ENCODE peak calls at places on chromosomes 6 and 20, in seven cellular contexts. H is A549, N is HCT116, T is H1, L is GM12878, G is K562, E is HepG2. P is an unnamed sample.

GRCh38 chr20:63049191-63049518 is 42.4 kb upstream of the BHLHE23 start:
- DNase-seq in H (no peak), N (no peak), T (no peak), L (no peak), G (no peak), E (no peak), P (no peak)

GRCh38 chr6:15491255-15491985 is 171.4 kb downstream of the DTNBP1 start:
- DNase-seq in H (peak; percentile 51), N (peak; percentile 21), T (peak; percentile 77), L (peak; percentile 17), G (peak; percentile 69), E (peak; percentile 94), P (peak; percentile 78)

GRCh38 chr20:40710608-40711007 is 21.6 kb upstream of the MAFB start:
- DNase-seq in H (no peak), N (no peak), T (peak; percentile 32), L (no peak), G (no peak), E (no peak), P (no peak)

GRCh38 chr6:75268121-75268987 is 16.2 kb downstream of the TMEM30A start:
- DNase-seq in H (no peak), N (no peak), T (no peak), L (no peak), G (no peak), E (no peak), P (peak; percentile 54)

GRCh38 chr20:39778847-39779641 is 816.9 kb downstream of the DHX35 start:
- DNase-seq in H (no peak), N (no peak), T (no peak), L (no peak), G (no peak), E (no peak), P (no peak)

GRCh38 chr6:84052204-84052882 is 18.8 kb downstream of the MRAP2 start:
- DNase-seq in H (no peak), N (no peak), T (peak; percentile 64), L (no peak), G (peak; percentile 55), E (peak; percentile 35), P (peak; percentile 50)

GRCh38 chr6:9896806-9897205 is 518.1 kb downstream of the TFAP2A start:
- DNase-seq in H (no peak), N (no peak), T (no peak), L (no peak), G (no peak), E (no peak), P (no peak)

GRCh38 chr20:59013959-59014608 is 5.1 kb upstream of the TUBB1 start:
- DNase-seq in H (no peak), N (no peak), T (peak; percentile 27), L (no peak), G (no peak), E (no peak), P (peak; percentile 81)

GRCh38 chr6:131250121-131250520 is 114.9 kb downstream of the AKAP7 start:
- DNase-seq in H (no peak), N (no peak), T (peak; percentile 54), L (peak; percentile 1), G (no peak), E (no peak), P (peak; percentile 48)

GRCh38 chr6:159978291-159979135 is 9.6 kb downstream of the IGF2R start:
- DNase-seq in H (no peak), N (no peak), T (no peak), L (peak; percentile 78), G (no peak), E (no peak), P (no peak)

GRCh38 chr6:9248125-9248524 is 812.8 kb upstream of the SLC35B3 start:
- DNase-seq in H (no peak), N (no peak), T (no peak), L (no peak), G (no peak), E (no peak), P (no peak)

GRCh38 chr6:103675807-103676406 is 1183.8 kb downstream of the HACE1 start:
- DNase-seq in H (no peak), N (no peak), T (no peak), L (no peak), G (no peak), E (no peak), P (no peak)

GRCh38 chr20:58131111-58131510 is 97.3 kb downstream of the ANKRD60 start:
- DNase-seq in H (no peak), N (no peak), T (no peak), L (no peak), G (no peak), E (no peak), P (no peak)

GRCh38 chr6:84967389-84967788 is 203.0 kb upstream of the TBX18 start:
- DNase-seq in H (peak; percentile 65), N (peak; percentile 48), T (peak; percentile 62), L (no peak), G (peak; percentile 32), E (peak; percentile 52), P (peak; percentile 15)

GRCh38 chr6:104019075-104019474 is 840.6 kb downstream of the HACE1 start:
- DNase-seq in H (no peak), N (no peak), T (no peak), L (no peak), G (no peak), E (no peak), P (no peak)

GRCh38 chr6:99178168-99178567 is 171.3 kb downstream of the FAXC start:
- DNase-seq in H (no peak), N (peak; percentile 31), T (no peak), L (no peak), G (no peak), E (no peak), P (no peak)

GRCh38 chr6:105373481-105373880 is 29.4 kb downstream of the PREP start:
- DNase-seq in H (no peak), N (no peak), T (no peak), L (no peak), G (no peak), E (no peak), P (no peak)
- TF ChIP-seq CEBPB in H (no peak), N (no peak), T (no peak), L (no peak), G (no peak), E (peak; percentile 2), P (no peak)

GRCh38 chr6:135280375-135281136 is 99.4 kb downstream of the MYB start:
- DNase-seq in H (no peak), N (no peak), T (peak; percentile 11), L (no peak), G (no peak), E (no peak), P (peak; percentile 70)
- TF ChIP-seq CEBPB in H (no peak), N (no peak), T (no peak), L (no peak), G (no peak), E (no peak), P (no peak)

GRCh38 chr6:22447862-22448261 is 121.5 kb upstream of the HDGFL1 start:
- DNase-seq in H (no peak), N (no peak), T (no peak), L (no peak), G (no peak), E (no peak), P (no peak)

GRCh38 chr6:22447191-22447590 is 122.2 kb upstream of the HDGFL1 start:
- DNase-seq in H (no peak), N (no peak), T (no peak), L (no peak), G (no peak), E (no peak), P (no peak)

GRCh38 chr6:22444335-22444734 is 125.0 kb upstream of the HDGFL1 start:
- DNase-seq in H (no peak), N (no peak), T (no peak), L (no peak), G (no peak), E (no peak), P (peak; percentile 29)

GRCh38 chr6:22448311-22448711 is 121.1 kb upstream of the HDGFL1 start:
- DNase-seq in H (peak; percentile 83), N (no peak), T (no peak), L (no peak), G (no peak), E (no peak), P (peak; percentile 82)

DNA sequence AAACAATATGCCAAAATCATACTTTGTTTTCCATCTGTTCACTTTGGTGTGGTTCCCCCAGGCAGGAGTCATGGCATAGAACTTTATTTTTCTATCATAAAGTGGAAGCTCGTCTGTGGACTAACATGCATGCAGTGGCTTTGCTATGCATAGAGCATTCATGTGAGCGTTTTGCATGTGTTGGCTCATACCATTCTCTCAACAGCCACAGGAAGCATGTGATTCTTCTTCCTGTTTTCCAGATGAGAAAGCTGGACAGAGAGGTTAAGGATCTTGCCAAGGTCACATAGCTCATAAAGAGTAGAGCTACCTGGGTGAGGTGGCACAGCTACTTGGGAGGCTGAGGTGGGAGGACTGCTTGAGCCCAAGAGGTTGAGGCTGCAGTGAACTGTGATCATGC is 123.4 kb upstream of the HDGFL1 start:
- DNase-seq in H (no peak), N (no peak), T (no peak), L (no peak), G (no peak), E (no peak), P (no peak)
- TF ChIP-seq CEBPB in H (no peak), N (no peak), T (no peak), L (no peak), G (no peak), E (no peak), P (no peak)

DNA sequence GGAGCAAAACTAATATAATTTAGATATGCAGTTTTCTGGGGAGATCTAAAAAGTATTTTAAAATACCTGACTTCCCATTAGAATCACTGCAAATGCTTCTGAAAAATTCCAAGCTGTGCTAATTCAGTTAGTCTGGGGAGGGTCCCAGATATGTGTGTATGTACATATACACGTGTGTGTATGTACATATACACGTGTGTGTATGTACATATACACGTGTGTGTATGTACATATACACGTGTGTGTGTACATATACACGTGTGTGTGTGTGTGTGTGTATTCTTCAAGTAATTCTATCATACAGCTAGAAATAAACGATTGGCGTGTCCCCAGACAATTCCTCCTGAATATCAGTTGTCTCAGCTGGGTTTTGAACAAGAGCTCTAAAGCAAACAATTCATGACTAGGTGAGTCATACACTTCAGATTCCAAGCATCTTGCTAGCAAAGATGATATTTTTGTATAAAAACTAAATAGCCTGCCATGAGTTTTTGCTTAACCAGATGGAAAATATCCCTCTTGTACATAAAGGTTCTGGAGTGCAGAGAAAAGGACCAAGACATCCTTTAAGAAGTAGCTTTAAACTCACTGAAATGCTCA is 58.2 kb downstream of the SPACA1 start:
- DNase-seq in H (peak; percentile 2), N (no peak), T (no peak), L (no peak), G (no peak), E (no peak), P (no peak)
- TF ChIP-seq CEBPB in H (no peak), N (no peak), T (no peak), L (no peak), G (no peak), E (no peak), P (no peak)

DNA sequence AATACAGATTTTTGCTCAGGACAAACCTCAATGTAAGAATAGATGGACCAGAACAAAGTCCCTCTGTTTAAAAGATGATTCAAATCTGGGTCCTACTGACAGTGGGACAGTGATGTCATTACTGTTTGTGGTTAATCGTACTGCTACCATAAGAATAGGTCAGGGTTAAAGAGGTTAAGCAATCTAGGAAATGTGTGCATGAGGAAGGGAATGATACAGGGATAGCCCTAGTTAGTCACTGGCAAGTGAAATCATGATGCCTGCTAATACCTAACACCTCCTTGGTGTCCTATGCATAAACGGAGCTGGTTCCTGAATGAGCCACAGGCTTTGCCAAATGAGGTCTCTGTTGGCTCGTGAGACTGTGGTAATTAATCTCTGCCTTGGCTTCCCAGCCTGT is 3.7 kb downstream of the MEP1A start:
- DNase-seq in H (no peak), N (no peak), T (no peak), L (no peak), G (no peak), E (no peak), P (no peak)
- TF ChIP-seq CEBPB in H (no peak), N (no peak), T (no peak), L (no peak), G (no peak), E (no peak), P (no peak)